ENCODE peak calls at places on chromosome 15, in four cellular contexts. I is K562, L is WTC11, H is SK-N-SH. Q is an unnamed sample.

GRCh38 chr15:67407709-67408257 is 113.1 kb upstream of the C15orf61 start:
- DNase-seq in I (no peak), L (no peak), H (no peak), Q (no peak)

GRCh38 chr15:75733761-75734651 is 21.4 kb upstream of the CSPG4 start:
- DNase-seq in I (no peak), L (no peak), H (no peak), Q (no peak)

GRCh38 chr15:62241135-62241770 is 76.2 kb upstream of the C2CD4B start:
- DNase-seq in I (peak), L (peak), H (no peak), Q (peak)

GRCh38 chr15:50128266-50128665 is 9.2 kb upstream of the ATP8B4 start:
- DNase-seq in I (peak), L (peak), H (peak), Q (no peak)

GRCh38 chr15:69559440-69560215 is 107.0 kb downstream of the RPLP1 start:
- DNase-seq in I (no peak), L (no peak), H (no peak), Q (no peak)

GRCh38 chr15:91150492-91151160 is 50.6 kb downstream of the SV2B start:
- DNase-seq in I (no peak), L (no peak), H (no peak), Q (no peak)

GRCh38 chr15:72515591-72516389 is 41.7 kb downstream of the ARIH1 start:
- DNase-seq in I (no peak), L (no peak), H (no peak), Q (no peak)

GRCh38 chr15:88115529-88116152 is 140.9 kb downstream of the NTRK3 start:
- DNase-seq in I (no peak), L (no peak), H (no peak), Q (no peak)

GRCh38 chr15:77045985-77046384 is 24.9 kb downstream of the TSPAN3 start:
- DNase-seq in I (no peak), L (no peak), H (no peak), Q (no peak)

GRCh38 chr15:20645956-20646355 is 104.4 kb upstream of the GOLGA6L6 start:
- DNase-seq in I (no peak), L (no peak), H (no peak), Q (no peak)

GRCh38 chr15:57923311-57923710 is 142.2 kb downstream of the ALDH1A2 start:
- DNase-seq in I (no peak), L (no peak), H (no peak), Q (no peak)

GRCh38 chr15:85000189-85000864 is 18.7 kb downstream of the PDE8A start:
- DNase-seq in I (no peak), L (no peak), H (no peak), Q (no peak)

GRCh38 chr15:47513496-47513895 is 203.8 kb upstream of the SEMA6D start:
- DNase-seq in I (no peak), L (no peak), H (no peak), Q (no peak)

GRCh38 chr15:59266015-59266414 is 59.4 kb downstream of the LDHAL6B start:
- DNase-seq in I (no peak), L (no peak), H (no peak), Q (no peak)

GRCh38 chr15:74783072-74783807 is 1.4 kb downstream of the CSK start:
- DNase-seq in I (peak), L (no peak), H (peak), Q (no peak)

GRCh38 chr15:101138913-101139880 is 112.7 kb downstream of the CHSY1 start:
- DNase-seq in I (no peak), L (no peak), H (no peak), Q (no peak)

GRCh38 chr15:100394726-100395125 is 53.0 kb upstream of the ADAMTS17 start:
- DNase-seq in I (no peak), L (no peak), H (no peak), Q (no peak)

GRCh38 chr15:70002897-70003296 is 94.8 kb downstream of the TLE3 start:
- DNase-seq in I (no peak), L (no peak), H (no peak), Q (no peak)

GRCh38 chr15:65334586-65335231 is 30.2 kb downstream of the RNU5B-1 start:
- DNase-seq in I (no peak), L (no peak), H (peak), Q (no peak)

GRCh38 chr15:27951191-27951890 is 147.8 kb downstream of the OCA2 start:
- DNase-seq in I (no peak), L (no peak), H (no peak), Q (no peak)

GRCh38 chr15:69668963-69669362 is 216.3 kb downstream of the RPLP1 start:
- DNase-seq in I (no peak), L (no peak), H (no peak), Q (no peak)

GRCh38 chr15:98889930-98890695 is 117.5 kb downstream of the PGPEP1L start:
- DNase-seq in I (no peak), L (no peak), H (no peak), Q (no peak)

GRCh38 chr15:72968531-72968922 is 83.7 kb upstream of the NEO1 start:
- DNase-seq in I (peak), L (no peak), H (no peak), Q (no peak)

GRCh38 chr15:92937880-92938279 is 37.8 kb downstream of the CHD2 start:
- DNase-seq in I (no peak), L (no peak), H (no peak), Q (no peak)

GRCh38 chr15:66212471-66212870 is 41.1 kb downstream of the MEGF11 start:
- DNase-seq in I (no peak), L (no peak), H (peak), Q (no peak)

GRCh38 chr15:67096536-67097294 is 31.3 kb downstream of the SMAD3 start:
- DNase-seq in I (no peak), L (no peak), H (no peak), Q (no peak)

GRCh38 chr15:41562784-41563198 is 3.8 kb downstream of the TYRO3 start:
- DNase-seq in I (peak), L (no peak), H (no peak), Q (no peak)

GRCh38 chr15:31322486-31322885 is 4.1 kb upstream of the KLF13 start:
- DNase-seq in I (no peak), L (no peak), H (no peak), Q (no peak)

GRCh38 chr15:49889525-49889924 is 229.5 kb downstream of the ATP8B4 start:
- DNase-seq in I (no peak), L (no peak), H (peak), Q (no peak)

GRCh38 chr15:35705030-35705884 is 159.3 kb upstream of the DPH6 start:
- DNase-seq in I (no peak), L (no peak), H (no peak), Q (no peak)

DNA sequence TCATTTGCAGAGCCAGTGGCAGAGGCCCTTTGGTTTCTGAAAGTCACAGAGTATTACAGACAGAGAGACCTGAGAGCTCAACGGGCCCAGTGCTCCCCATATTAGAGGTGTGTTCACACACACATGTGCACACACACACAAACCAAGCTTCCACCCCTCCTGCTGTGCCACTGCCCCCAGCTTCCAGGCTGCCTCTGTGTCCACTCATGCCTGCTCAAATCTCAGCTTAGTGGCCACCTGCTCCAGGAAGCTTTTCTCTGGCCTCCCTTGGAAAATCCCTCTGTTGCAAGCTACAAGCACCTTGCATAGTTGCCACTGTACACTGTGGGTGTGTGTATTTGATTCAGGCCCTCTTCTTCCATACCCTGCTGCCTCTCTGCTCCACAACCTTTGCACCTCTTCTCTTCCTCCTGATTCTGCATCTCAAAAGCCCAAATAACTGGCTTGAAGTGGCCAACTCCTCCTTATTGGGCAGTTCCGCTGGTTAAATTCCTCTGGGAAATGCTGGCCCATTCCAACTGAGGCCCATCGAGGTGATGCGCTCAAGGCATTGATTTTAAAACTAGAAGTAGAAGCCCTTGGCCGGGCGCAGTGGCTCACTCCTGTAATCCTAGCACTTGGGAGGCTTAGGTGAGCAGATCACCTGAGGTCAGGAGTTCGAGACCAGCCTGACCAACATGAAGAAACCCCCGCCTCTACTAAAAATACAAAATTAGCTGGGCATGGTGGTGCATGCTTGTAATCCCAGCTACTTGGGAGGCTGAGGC is 23.0 kb downstream of the MESD start:
- DNase-seq in I (no peak), L (no peak), H (no peak), Q (no peak)
- TF ChIP-seq FOXJ3 in I (no peak), L (no peak), H (no peak), Q (no peak)

GRCh38 chr15:51750942-51751686 is at the start of gene TMOD2:
- DNase-seq in I (peak), L (peak), H (peak), Q (no peak)
- TF ChIP-seq FOXJ3 in I (no peak), L (no peak), H (no peak), Q (no peak)

DNA sequence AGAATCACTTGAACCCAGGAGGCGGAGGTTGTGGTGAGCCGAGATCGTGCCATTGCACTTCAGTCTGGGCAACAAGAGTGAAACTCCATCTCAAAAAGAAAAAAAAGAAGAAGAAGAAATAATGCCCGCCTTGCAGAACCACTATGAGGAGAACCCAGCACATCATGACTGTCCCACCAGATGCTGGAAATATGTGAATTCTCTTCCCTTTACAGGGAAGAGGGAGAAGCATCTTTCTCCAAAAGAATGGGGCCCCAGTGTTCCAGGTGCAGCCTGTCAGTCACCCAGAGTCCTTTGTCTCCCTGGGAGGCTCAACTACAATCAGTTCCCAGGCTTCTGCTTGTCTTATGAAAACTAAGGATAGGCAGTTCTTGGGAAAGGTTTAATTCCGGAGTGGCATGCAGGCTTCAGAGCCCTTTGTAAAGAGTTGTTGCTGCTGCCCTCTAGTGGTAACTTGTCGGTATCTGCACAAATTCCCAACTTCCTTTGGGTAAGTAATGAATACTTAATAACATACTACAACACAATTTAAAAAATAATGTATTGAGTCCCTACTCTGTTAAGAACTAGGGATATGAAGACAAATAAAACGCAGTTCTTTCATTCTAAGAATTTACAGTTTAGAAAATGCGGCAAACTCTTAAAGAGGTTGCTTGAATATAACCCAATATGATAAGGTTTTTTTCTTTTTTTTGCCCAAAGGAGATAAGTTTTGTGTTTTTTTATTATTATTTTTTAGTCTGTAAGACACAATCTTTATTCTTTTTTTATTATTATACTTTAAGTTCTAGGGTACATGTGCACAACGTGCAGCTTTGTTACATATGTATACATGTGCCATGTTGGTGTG is 18.6 kb upstream of the TICRR start:
- DNase-seq in I (peak), L (peak), H (peak), Q (peak)
- TF ChIP-seq FOXJ3 in I (no peak), L (no peak), H (no peak), Q (no peak)

GRCh38 chr15:40543631-40544294 is 21.1 kb downstream of the CCDC32 start:
- DNase-seq in I (no peak), L (no peak), H (no peak), Q (no peak)

GRCh38 chr15:40539030-40539429 is 25.8 kb downstream of the CCDC32 start:
- DNase-seq in I (no peak), L (peak), H (peak), Q (no peak)

GRCh38 chr15:40545457-40545856 is 19.4 kb downstream of the CCDC32 start:
- DNase-seq in I (no peak), L (no peak), H (no peak), Q (no peak)

DNA sequence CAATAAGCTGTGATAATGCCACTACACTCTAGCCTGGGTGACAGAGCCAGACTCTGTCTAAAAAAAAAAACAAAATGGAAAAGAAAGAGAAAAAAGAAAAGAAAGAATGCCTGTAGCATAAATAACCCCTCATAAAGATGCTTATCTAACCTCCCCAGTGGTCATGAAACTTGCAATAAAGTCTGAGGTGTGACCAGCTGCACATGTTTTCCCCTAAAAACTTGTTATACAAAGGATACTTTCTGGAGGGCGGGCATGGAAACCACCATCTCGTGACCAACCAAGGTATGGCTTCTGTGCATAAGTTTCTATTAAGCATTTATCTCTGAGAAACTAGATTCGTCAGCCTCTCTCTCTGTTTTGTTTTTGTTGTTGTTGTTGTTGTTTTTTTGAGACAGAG is 21.8 kb downstream of the CCDC32 start:
- DNase-seq in I (no peak), L (no peak), H (no peak), Q (no peak)
- TF ChIP-seq FOXJ3 in I (no peak), L (no peak), H (no peak), Q (no peak)

DNA sequence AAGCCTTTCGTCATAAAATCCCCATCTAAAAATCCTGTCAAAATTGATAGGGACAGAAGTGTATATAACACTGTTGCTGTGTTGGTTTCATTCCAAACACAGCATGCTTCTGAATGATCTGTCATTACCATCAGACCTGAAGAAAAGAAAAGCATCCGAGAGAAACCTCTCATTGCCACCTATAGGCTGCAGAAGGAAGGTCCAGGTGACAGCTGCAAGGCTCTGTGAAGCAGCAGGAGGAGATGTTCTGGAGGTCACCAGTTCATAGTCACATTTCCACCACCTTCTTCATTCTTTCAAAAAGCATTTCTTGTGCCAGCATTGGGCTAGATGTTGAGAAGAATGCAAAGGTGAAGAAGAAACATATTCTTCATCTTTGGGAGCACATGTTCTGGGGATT is 503.7 kb upstream of the NR2F2 start:
- DNase-seq in I (peak), L (no peak), H (no peak), Q (no peak)
- TF ChIP-seq FOXJ3 in I (no peak), L (no peak), H (no peak), Q (no peak)

DNA sequence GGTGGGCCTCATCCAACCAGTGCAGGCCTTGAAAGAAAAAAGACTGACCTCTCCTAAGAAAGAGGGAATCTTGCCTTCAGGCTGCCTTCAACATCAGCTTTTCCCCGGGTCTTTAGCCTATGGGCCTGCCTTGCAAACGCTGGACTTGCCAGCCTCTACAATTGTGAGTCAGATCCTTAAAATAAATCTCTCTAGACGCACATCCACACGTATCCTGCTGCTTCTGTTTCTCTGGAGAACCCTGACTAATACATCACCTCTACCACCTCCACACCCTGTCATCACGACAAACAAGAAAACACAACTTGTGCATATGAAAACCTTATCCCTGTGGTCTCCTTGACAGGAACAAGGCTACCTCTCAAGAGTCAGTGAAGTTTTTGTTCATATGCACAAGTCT is 11.8 kb downstream of the CYFIP1 start:
- DNase-seq in I (no peak), L (no peak), H (no peak), Q (no peak)
- TF ChIP-seq FOXJ3 in I (no peak), L (no peak), H (no peak), Q (no peak)

Q was measured in HepG2.